ENCODE peak calls at places on chromosomes 7 and 10, in eight cellular contexts. One of them, this sample, is unnamed.

GRCh38 chr7:150811-151221 is 41.6 kb upstream of the FAM20C start:
- DNase-seq in fibroblast of mammary gland: peak; percentile 86
- DNase-seq in heart right ventricle: no peak
- DNase-seq in body of pancreas: peak; percentile 53
- DNase-seq in foreskin fibroblast: peak; percentile 39
- DNase-seq in epithelial cell of esophagus: no peak
- DNase-seq in transverse colon: no peak
- DNase-seq in HCT116: no peak
- DNase-seq in this sample: no peak

GRCh38 chr10:72784551-72785421 is 92.8 kb downstream of the MCU start:
- DNase-seq in fibroblast of mammary gland: peak; percentile 87
- DNase-seq in heart right ventricle: peak; percentile 89
- DNase-seq in body of pancreas: peak; percentile 28
- DNase-seq in foreskin fibroblast: peak; percentile 95
- DNase-seq in epithelial cell of esophagus: peak; percentile 87
- DNase-seq in transverse colon: peak; percentile 21
- DNase-seq in HCT116: peak; percentile 21
- DNase-seq in this sample: peak; percentile 81

GRCh38 chr7:70498232-70498631 is 633.7 kb upstream of the GALNT17 start:
- DNase-seq in fibroblast of mammary gland: no peak
- DNase-seq in heart right ventricle: no peak
- DNase-seq in body of pancreas: no peak
- DNase-seq in foreskin fibroblast: no peak
- DNase-seq in epithelial cell of esophagus: peak; percentile 77
- DNase-seq in transverse colon: no peak
- DNase-seq in HCT116: no peak
- DNase-seq in this sample: no peak

GRCh38 chr10:69449841-69450240 is 1.4 kb upstream of the TSPAN15 start:
- DNase-seq in fibroblast of mammary gland: peak; percentile 66
- DNase-seq in heart right ventricle: peak; percentile 73
- DNase-seq in body of pancreas: peak; percentile 73
- DNase-seq in foreskin fibroblast: peak; percentile 37
- DNase-seq in epithelial cell of esophagus: peak; percentile 71
- DNase-seq in transverse colon: peak; percentile 83
- DNase-seq in HCT116: peak; percentile 77
- DNase-seq in this sample: peak; percentile 23

GRCh38 chr7:31371621-31372020 is 31.1 kb upstream of the NEUROD6 start:
- DNase-seq in fibroblast of mammary gland: no peak
- DNase-seq in heart right ventricle: no peak
- DNase-seq in body of pancreas: no peak
- DNase-seq in foreskin fibroblast: no peak
- DNase-seq in epithelial cell of esophagus: no peak
- DNase-seq in transverse colon: no peak
- DNase-seq in HCT116: no peak
- DNase-seq in this sample: no peak

GRCh38 chr7:190196-190595 is 2.2 kb upstream of the FAM20C start:
- DNase-seq in fibroblast of mammary gland: no peak
- DNase-seq in heart right ventricle: no peak
- DNase-seq in body of pancreas: no peak
- DNase-seq in foreskin fibroblast: no peak
- DNase-seq in epithelial cell of esophagus: no peak
- DNase-seq in transverse colon: no peak
- DNase-seq in HCT116: no peak
- DNase-seq in this sample: no peak

GRCh38 chr10:23294638-23295247 is 49.9 kb downstream of the C10orf67 start:
- DNase-seq in fibroblast of mammary gland: peak; percentile 20
- DNase-seq in heart right ventricle: no peak
- DNase-seq in body of pancreas: no peak
- DNase-seq in foreskin fibroblast: peak; percentile 27
- DNase-seq in epithelial cell of esophagus: peak; percentile 22
- DNase-seq in transverse colon: no peak
- DNase-seq in HCT116: peak; percentile 10
- DNase-seq in this sample: peak; percentile 5

GRCh38 chr10:5627486-5628044 is 38.8 kb downstream of the ASB13 start:
- DNase-seq in fibroblast of mammary gland: no peak
- DNase-seq in heart right ventricle: no peak
- DNase-seq in body of pancreas: peak; percentile 76
- DNase-seq in foreskin fibroblast: no peak
- DNase-seq in epithelial cell of esophagus: no peak
- DNase-seq in transverse colon: no peak
- DNase-seq in HCT116: no peak
- DNase-seq in this sample: no peak

GRCh38 chr10:45627412-45628048 is 45.0 kb downstream of the ZFAND4 start:
- DNase-seq in fibroblast of mammary gland: peak; percentile 2
- DNase-seq in heart right ventricle: peak; percentile 55
- DNase-seq in body of pancreas: peak; percentile 78
- DNase-seq in foreskin fibroblast: no peak
- DNase-seq in epithelial cell of esophagus: no peak
- DNase-seq in transverse colon: no peak
- DNase-seq in HCT116: no peak
- DNase-seq in this sample: no peak

GRCh38 chr10:86599729-86600128 is 54.6 kb upstream of the OPN4 start:
- DNase-seq in fibroblast of mammary gland: no peak
- DNase-seq in heart right ventricle: no peak
- DNase-seq in body of pancreas: no peak
- DNase-seq in foreskin fibroblast: no peak
- DNase-seq in epithelial cell of esophagus: peak; percentile 36
- DNase-seq in transverse colon: peak; percentile 64
- DNase-seq in HCT116: no peak
- DNase-seq in this sample: no peak

GRCh38 chr10:61000769-61001730 is 57.1 kb upstream of the RHOBTB1 start:
- DNase-seq in fibroblast of mammary gland: peak; percentile 10
- DNase-seq in heart right ventricle: no peak
- DNase-seq in body of pancreas: peak; percentile 31
- DNase-seq in foreskin fibroblast: peak; percentile 51
- DNase-seq in epithelial cell of esophagus: peak; percentile 26
- DNase-seq in transverse colon: peak; percentile 29
- DNase-seq in HCT116: no peak
- DNase-seq in this sample: peak; percentile 16

GRCh38 chr7:54796150-54796549 is 37.1 kb upstream of the SEC61G start:
- DNase-seq in fibroblast of mammary gland: peak; percentile 82
- DNase-seq in heart right ventricle: no peak
- DNase-seq in body of pancreas: no peak
- DNase-seq in foreskin fibroblast: no peak
- DNase-seq in epithelial cell of esophagus: no peak
- DNase-seq in transverse colon: no peak
- DNase-seq in HCT116: no peak
- DNase-seq in this sample: no peak

GRCh38 chr10:88999629-89000028 is 9.0 kb downstream of the FAS start:
- DNase-seq in fibroblast of mammary gland: peak; percentile 72
- DNase-seq in heart right ventricle: no peak
- DNase-seq in body of pancreas: no peak
- DNase-seq in foreskin fibroblast: no peak
- DNase-seq in epithelial cell of esophagus: peak; percentile 15
- DNase-seq in transverse colon: no peak
- DNase-seq in HCT116: no peak
- DNase-seq in this sample: no peak

GRCh38 chr7:55457801-55458200 is 92.7 kb downstream of the LANCL2 start:
- DNase-seq in fibroblast of mammary gland: no peak
- DNase-seq in heart right ventricle: no peak
- DNase-seq in body of pancreas: no peak
- DNase-seq in foreskin fibroblast: no peak
- DNase-seq in epithelial cell of esophagus: no peak
- DNase-seq in transverse colon: no peak
- DNase-seq in HCT116: no peak
- DNase-seq in this sample: no peak

GRCh38 chr7:108836246-108836645 is 266.6 kb downstream of the DNAJB9 start:
- DNase-seq in fibroblast of mammary gland: peak; percentile 2
- DNase-seq in heart right ventricle: no peak
- DNase-seq in body of pancreas: no peak
- DNase-seq in foreskin fibroblast: peak; percentile 3
- DNase-seq in epithelial cell of esophagus: no peak
- DNase-seq in transverse colon: no peak
- DNase-seq in HCT116: no peak
- DNase-seq in this sample: peak; percentile 35

GRCh38 chr7:19401461-19401860 is 256.2 kb upstream of the FERD3L start:
- DNase-seq in fibroblast of mammary gland: no peak
- DNase-seq in heart right ventricle: no peak
- DNase-seq in body of pancreas: no peak
- DNase-seq in foreskin fibroblast: peak; percentile 37
- DNase-seq in epithelial cell of esophagus: no peak
- DNase-seq in transverse colon: no peak
- DNase-seq in HCT116: no peak
- DNase-seq in this sample: no peak

GRCh38 chr7:19392246-19392645 is 247.0 kb upstream of the FERD3L start:
- DNase-seq in fibroblast of mammary gland: peak; percentile 79
- DNase-seq in heart right ventricle: no peak
- DNase-seq in body of pancreas: no peak
- DNase-seq in foreskin fibroblast: peak; percentile 89
- DNase-seq in epithelial cell of esophagus: no peak
- DNase-seq in transverse colon: no peak
- DNase-seq in HCT116: no peak
- DNase-seq in this sample: peak; percentile 91

GRCh38 chr7:19403691-19404090 is 258.5 kb upstream of the FERD3L start:
- DNase-seq in fibroblast of mammary gland: no peak
- DNase-seq in heart right ventricle: no peak
- DNase-seq in body of pancreas: no peak
- DNase-seq in foreskin fibroblast: no peak
- DNase-seq in epithelial cell of esophagus: no peak
- DNase-seq in transverse colon: no peak
- DNase-seq in HCT116: no peak
- DNase-seq in this sample: no peak

GRCh38 chr7:19400771-19401254 is 255.6 kb upstream of the FERD3L start:
- DNase-seq in fibroblast of mammary gland: no peak
- DNase-seq in heart right ventricle: no peak
- DNase-seq in body of pancreas: no peak
- DNase-seq in foreskin fibroblast: no peak
- DNase-seq in epithelial cell of esophagus: no peak
- DNase-seq in transverse colon: no peak
- DNase-seq in HCT116: no peak
- DNase-seq in this sample: no peak

DNA sequence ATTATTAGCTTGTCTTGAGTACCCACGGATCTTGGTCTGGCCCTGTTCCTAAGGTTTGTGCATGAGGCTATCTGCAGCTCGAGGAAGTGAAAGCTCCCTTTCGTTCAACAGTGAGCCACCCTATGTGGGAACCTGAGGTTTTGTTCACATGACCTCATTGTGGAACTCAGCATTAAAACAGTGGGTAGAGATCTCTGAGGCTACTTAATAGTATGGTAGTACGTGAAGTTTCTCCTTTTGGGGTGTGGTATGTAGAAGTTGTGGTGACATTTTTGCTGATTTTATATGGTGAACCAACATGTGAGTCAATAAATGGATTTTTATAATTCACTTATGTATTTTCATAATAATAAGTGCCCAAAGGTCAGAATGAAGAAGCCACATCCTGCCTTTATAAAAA is 252.7 kb upstream of the FERD3L start:
- DNase-seq in fibroblast of mammary gland: peak; percentile 29
- DNase-seq in heart right ventricle: no peak
- DNase-seq in body of pancreas: peak; percentile 8
- DNase-seq in foreskin fibroblast: peak; percentile 42
- DNase-seq in epithelial cell of esophagus: no peak
- DNase-seq in transverse colon: no peak
- DNase-seq in HCT116: no peak
- DNase-seq in this sample: peak; percentile 77
- H3K4me3 ChIP-seq in fibroblast of mammary gland: no peak overlapping the region
- H3K4me3 ChIP-seq in heart right ventricle: no peak overlapping the region
- H3K4me3 ChIP-seq in body of pancreas: no peak overlapping the region
- H3K4me3 ChIP-seq in foreskin fibroblast: no peak overlapping the region
- H3K4me3 ChIP-seq in epithelial cell of esophagus: no peak overlapping the region
- H3K4me3 ChIP-seq in transverse colon: no peak overlapping the region
- H3K4me3 ChIP-seq in HCT116: no peak overlapping the region
- H3K4me3 ChIP-seq in this sample: no peak overlapping the region

GRCh38 chr7:51253157-51253556 is 63.5 kb downstream of the COBL start:
- DNase-seq in fibroblast of mammary gland: no peak
- DNase-seq in heart right ventricle: no peak
- DNase-seq in body of pancreas: peak; percentile 48
- DNase-seq in foreskin fibroblast: no peak
- DNase-seq in epithelial cell of esophagus: no peak
- DNase-seq in transverse colon: no peak
- DNase-seq in HCT116: no peak
- DNase-seq in this sample: no peak
- TF ChIP-seq CTCF in fibroblast of mammary gland: no peak
- TF ChIP-seq CTCF in heart right ventricle: no peak
- TF ChIP-seq CTCF in body of pancreas: peak; percentile 49
- TF ChIP-seq CTCF in foreskin fibroblast: no peak
- TF ChIP-seq CTCF in epithelial cell of esophagus: peak; percentile 27
- TF ChIP-seq CTCF in transverse colon: no peak
- TF ChIP-seq CTCF in HCT116: peak; percentile 42
- TF ChIP-seq CTCF in this sample: no peak

GRCh38 chr7:1862560-1862959 is 192.5 kb downstream of the ELFN1 start:
- DNase-seq in fibroblast of mammary gland: no peak
- DNase-seq in heart right ventricle: no peak
- DNase-seq in body of pancreas: no peak
- DNase-seq in foreskin fibroblast: no peak
- DNase-seq in epithelial cell of esophagus: no peak
- DNase-seq in transverse colon: no peak
- DNase-seq in HCT116: no peak
- DNase-seq in this sample: no peak
- H3K4me3 ChIP-seq in fibroblast of mammary gland: no peak overlapping the region
- H3K4me3 ChIP-seq in heart right ventricle: no peak overlapping the region
- H3K4me3 ChIP-seq in body of pancreas: no peak overlapping the region
- H3K4me3 ChIP-seq in foreskin fibroblast: no peak overlapping the region
- H3K4me3 ChIP-seq in epithelial cell of esophagus: no peak overlapping the region
- H3K4me3 ChIP-seq in transverse colon: no peak overlapping the region
- H3K4me3 ChIP-seq in HCT116: no peak overlapping the region
- H3K4me3 ChIP-seq in this sample: no peak overlapping the region

GRCh38 chr7:151832138-151832537 is 44.8 kb downstream of the PRKAG2 start:
- DNase-seq in fibroblast of mammary gland: no peak
- DNase-seq in heart right ventricle: no peak
- DNase-seq in body of pancreas: no peak
- DNase-seq in foreskin fibroblast: no peak
- DNase-seq in epithelial cell of esophagus: no peak
- DNase-seq in transverse colon: no peak
- DNase-seq in HCT116: no peak
- DNase-seq in this sample: no peak

GRCh38 chr7:151831606-151832005 is 45.3 kb downstream of the PRKAG2 start:
- DNase-seq in fibroblast of mammary gland: no peak
- DNase-seq in heart right ventricle: no peak
- DNase-seq in body of pancreas: no peak
- DNase-seq in foreskin fibroblast: no peak
- DNase-seq in epithelial cell of esophagus: no peak
- DNase-seq in transverse colon: no peak
- DNase-seq in HCT116: no peak
- DNase-seq in this sample: no peak

GRCh38 chr7:151833691-151834090 is 43.2 kb downstream of the PRKAG2 start:
- DNase-seq in fibroblast of mammary gland: no peak
- DNase-seq in heart right ventricle: no peak
- DNase-seq in body of pancreas: no peak
- DNase-seq in foreskin fibroblast: no peak
- DNase-seq in epithelial cell of esophagus: no peak
- DNase-seq in transverse colon: no peak
- DNase-seq in HCT116: no peak
- DNase-seq in this sample: no peak

GRCh38 chr7:151833213-151833651 is 43.7 kb downstream of the PRKAG2 start:
- DNase-seq in fibroblast of mammary gland: no peak
- DNase-seq in heart right ventricle: no peak
- DNase-seq in body of pancreas: no peak
- DNase-seq in foreskin fibroblast: no peak
- DNase-seq in epithelial cell of esophagus: no peak
- DNase-seq in transverse colon: no peak
- DNase-seq in HCT116: no peak
- DNase-seq in this sample: no peak

DNA sequence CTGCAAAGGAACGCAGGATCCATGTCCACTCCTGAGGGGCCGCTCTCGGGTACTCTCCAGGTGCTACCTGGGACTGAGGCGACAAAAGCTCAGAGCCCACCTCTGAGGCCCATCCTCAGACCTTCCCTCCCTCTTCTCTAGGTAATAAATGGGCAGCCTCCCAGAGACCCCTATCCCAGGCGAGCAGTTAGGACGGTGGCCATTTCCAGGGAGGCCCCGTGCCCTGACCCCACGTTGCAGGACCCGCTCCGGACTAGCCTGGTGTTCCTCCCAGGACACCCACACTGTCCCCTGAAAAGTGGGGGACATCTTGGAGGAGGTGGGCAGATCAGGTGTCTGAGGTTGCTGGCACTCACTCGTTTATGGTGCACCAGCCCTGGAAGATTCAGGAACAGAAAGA is 44.3 kb downstream of the PRKAG2 start:
- DNase-seq in fibroblast of mammary gland: no peak
- DNase-seq in heart right ventricle: no peak
- DNase-seq in body of pancreas: no peak
- DNase-seq in foreskin fibroblast: no peak
- DNase-seq in epithelial cell of esophagus: no peak
- DNase-seq in transverse colon: no peak
- DNase-seq in HCT116: no peak
- DNase-seq in this sample: no peak
- TF ChIP-seq CTCF in fibroblast of mammary gland: no peak
- TF ChIP-seq CTCF in heart right ventricle: no peak
- TF ChIP-seq CTCF in body of pancreas: no peak
- TF ChIP-seq CTCF in foreskin fibroblast: no peak
- TF ChIP-seq CTCF in epithelial cell of esophagus: no peak
- TF ChIP-seq CTCF in transverse colon: no peak
- TF ChIP-seq CTCF in HCT116: no peak
- TF ChIP-seq CTCF in this sample: no peak

This sample was measured in astrocyte of the spinal cord.